ENCODE peak calls at places on chromosomes 3 and 15, in eight cellular contexts. One of them, this sample, is unnamed.

GRCh38 chr15:94230886-94231727 is at the start of gene MCTP2:
- DNase-seq in ovary: peak; percentile 40
- DNase-seq in prostate gland: peak; percentile 90
- DNase-seq in IMR-90: peak; percentile 70
- DNase-seq in stomach: peak; percentile 89
- DNase-seq in heart left ventricle: peak; percentile 88
- DNase-seq in A549: peak; percentile 11
- DNase-seq in endothelial cell of umbilical vein: peak; percentile 7
- DNase-seq in this sample: peak; percentile 97

GRCh38 chr3:79887203-79887602 is 119.4 kb upstream of the ROBO1 start:
- DNase-seq in A549: no peak
- DNase-seq in ovary: no peak
- DNase-seq in prostate gland: no peak
- DNase-seq in heart left ventricle: no peak
- DNase-seq in IMR-90: no peak
- DNase-seq in endothelial cell of umbilical vein: no peak
- DNase-seq in stomach: no peak
- DNase-seq in this sample: no peak

GRCh38 chr3:28476194-28476593 is 127.6 kb upstream of the AZI2 start:
- DNase-seq in A549: peak; percentile 54
- DNase-seq in ovary: no peak
- DNase-seq in IMR-90: peak; percentile 57
- DNase-seq in stomach: no peak
- DNase-seq in heart left ventricle: no peak
- DNase-seq in endothelial cell of umbilical vein: peak; percentile 41
- DNase-seq in prostate gland: no peak
- DNase-seq in this sample: no peak

GRCh38 chr3:112127522-112128494 is 5.2 kb downstream of the GCSAM start:
- DNase-seq in IMR-90: no peak
- DNase-seq in A549: no peak
- DNase-seq in ovary: no peak
- DNase-seq in prostate gland: no peak
- DNase-seq in endothelial cell of umbilical vein: no peak
- DNase-seq in stomach: no peak
- DNase-seq in heart left ventricle: no peak
- DNase-seq in this sample: no peak

GRCh38 chr15:51982013-51982769 is 10.6 kb upstream of the LEO1 start:
- DNase-seq in stomach: no peak
- DNase-seq in prostate gland: peak; percentile 26
- DNase-seq in heart left ventricle: no peak
- DNase-seq in A549: peak; percentile 89
- DNase-seq in ovary: no peak
- DNase-seq in IMR-90: peak; percentile 82
- DNase-seq in endothelial cell of umbilical vein: peak; percentile 94
- DNase-seq in this sample: no peak

GRCh38 chr3:64278631-64279030 is 53.4 kb upstream of the PRICKLE2 start:
- DNase-seq in prostate gland: no peak
- DNase-seq in A549: no peak
- DNase-seq in endothelial cell of umbilical vein: no peak
- DNase-seq in stomach: no peak
- DNase-seq in heart left ventricle: no peak
- DNase-seq in IMR-90: peak; percentile 50
- DNase-seq in ovary: no peak
- DNase-seq in this sample: no peak

GRCh38 chr15:45871121-45871855 is 236.5 kb downstream of the SQOR start:
- DNase-seq in prostate gland: no peak
- DNase-seq in ovary: no peak
- DNase-seq in heart left ventricle: no peak
- DNase-seq in stomach: no peak
- DNase-seq in endothelial cell of umbilical vein: peak; percentile 7
- DNase-seq in IMR-90: no peak
- DNase-seq in A549: no peak
- DNase-seq in this sample: no peak

GRCh38 chr3:13500133-13500885 is 20.2 kb downstream of the HDAC11 start:
- DNase-seq in heart left ventricle: peak; percentile 59
- DNase-seq in endothelial cell of umbilical vein: no peak
- DNase-seq in A549: no peak
- DNase-seq in stomach: no peak
- DNase-seq in IMR-90: no peak
- DNase-seq in ovary: no peak
- DNase-seq in prostate gland: no peak
- DNase-seq in this sample: no peak

GRCh38 chr3:183818706-183819624 is 6.4 kb downstream of the MAP6D1 start:
- DNase-seq in heart left ventricle: no peak
- DNase-seq in A549: no peak
- DNase-seq in prostate gland: no peak
- DNase-seq in stomach: no peak
- DNase-seq in ovary: no peak
- DNase-seq in endothelial cell of umbilical vein: no peak
- DNase-seq in IMR-90: no peak
- DNase-seq in this sample: peak; percentile 60

GRCh38 chr15:79629687-79630086 is 197.6 kb downstream of the MINAR1 start:
- DNase-seq in prostate gland: no peak
- DNase-seq in ovary: no peak
- DNase-seq in IMR-90: peak; percentile 41
- DNase-seq in endothelial cell of umbilical vein: no peak
- DNase-seq in stomach: no peak
- DNase-seq in A549: no peak
- DNase-seq in heart left ventricle: no peak
- DNase-seq in this sample: no peak

GRCh38 chr3:115615001-115615447 is 8.3 kb upstream of the GAP43 start:
- DNase-seq in IMR-90: peak; percentile 11
- DNase-seq in A549: no peak
- DNase-seq in prostate gland: no peak
- DNase-seq in stomach: no peak
- DNase-seq in heart left ventricle: no peak
- DNase-seq in ovary: no peak
- DNase-seq in endothelial cell of umbilical vein: no peak
- DNase-seq in this sample: no peak

GRCh38 chr15:31338879-31339557 is 12.4 kb downstream of the KLF13 start:
- DNase-seq in ovary: no peak
- DNase-seq in stomach: no peak
- DNase-seq in A549: peak; percentile 58
- DNase-seq in prostate gland: no peak
- DNase-seq in IMR-90: peak; percentile 79
- DNase-seq in endothelial cell of umbilical vein: peak; percentile 38
- DNase-seq in heart left ventricle: peak; percentile 85
- DNase-seq in this sample: peak; percentile 58

GRCh38 chr15:74750759-74751158 is 2.1 kb downstream of the CYP1A2 start:
- DNase-seq in endothelial cell of umbilical vein: no peak
- DNase-seq in stomach: no peak
- DNase-seq in prostate gland: no peak
- DNase-seq in IMR-90: no peak
- DNase-seq in heart left ventricle: no peak
- DNase-seq in A549: no peak
- DNase-seq in ovary: no peak
- DNase-seq in this sample: no peak

GRCh38 chr3:122929188-122929465 is 98.4 kb downstream of the SEMA5B start:
- DNase-seq in stomach: no peak
- DNase-seq in heart left ventricle: no peak
- DNase-seq in A549: no peak
- DNase-seq in prostate gland: no peak
- DNase-seq in ovary: no peak
- DNase-seq in IMR-90: no peak
- DNase-seq in endothelial cell of umbilical vein: no peak
- DNase-seq in this sample: no peak

GRCh38 chr15:70035051-70035718 is 62.5 kb downstream of the TLE3 start:
- DNase-seq in ovary: no peak
- DNase-seq in A549: no peak
- DNase-seq in stomach: no peak
- DNase-seq in prostate gland: no peak
- DNase-seq in IMR-90: no peak
- DNase-seq in endothelial cell of umbilical vein: no peak
- DNase-seq in heart left ventricle: no peak
- DNase-seq in this sample: no peak

GRCh38 chr15:40279437-40280141 is 3.3 kb downstream of the ANKRD63 start:
- DNase-seq in stomach: peak; percentile 80
- DNase-seq in prostate gland: peak; percentile 51
- DNase-seq in ovary: peak; percentile 68
- DNase-seq in A549: peak; percentile 51
- DNase-seq in endothelial cell of umbilical vein: peak; percentile 54
- DNase-seq in IMR-90: no peak
- DNase-seq in heart left ventricle: peak; percentile 90
- DNase-seq in this sample: peak; percentile 95

GRCh38 chr3:152203677-152204076 is 65.1 kb upstream of the MBNL1 start:
- DNase-seq in ovary: no peak
- DNase-seq in stomach: no peak
- DNase-seq in A549: no peak
- DNase-seq in IMR-90: peak; percentile 28
- DNase-seq in heart left ventricle: no peak
- DNase-seq in endothelial cell of umbilical vein: no peak
- DNase-seq in prostate gland: no peak
- DNase-seq in this sample: no peak

DNA sequence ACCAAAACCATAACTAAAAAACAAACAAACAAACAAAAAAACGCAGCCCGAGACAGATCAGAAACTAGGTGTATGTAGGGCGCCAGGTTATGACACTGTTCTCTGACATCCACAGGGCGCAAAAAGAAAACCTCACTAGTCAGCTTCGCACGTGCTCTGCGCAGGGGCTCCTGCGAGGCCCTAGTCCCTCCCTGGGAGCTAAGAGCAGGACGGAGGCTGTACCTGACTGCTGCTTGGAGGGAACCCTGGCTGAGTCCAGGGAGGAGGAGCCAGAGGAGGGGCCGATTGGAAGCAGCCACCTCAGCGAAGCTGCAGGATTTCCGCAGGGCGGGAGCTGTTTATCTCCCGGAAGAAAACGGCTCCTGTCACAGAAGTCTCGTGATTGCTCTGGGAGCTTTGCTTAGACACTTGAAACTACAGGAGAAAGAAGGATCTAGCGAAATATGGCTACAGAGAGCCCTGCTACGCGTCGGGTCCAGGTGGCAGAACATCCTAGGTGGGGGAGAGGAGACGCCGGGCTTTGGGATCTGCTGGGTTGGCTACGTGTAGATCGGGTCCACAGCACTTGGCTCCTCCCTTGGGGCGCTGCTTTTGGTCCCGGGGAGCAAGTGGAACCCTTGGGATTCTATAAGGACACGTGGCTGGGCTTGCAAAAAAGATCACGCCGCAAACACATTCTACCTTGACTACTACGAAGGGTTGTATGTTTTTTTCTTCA is at the start of gene GALK2:
- DNase-seq in IMR-90: peak; percentile 78
- DNase-seq in stomach: peak; percentile 89
- DNase-seq in heart left ventricle: peak; percentile 81
- DNase-seq in A549: peak; percentile 88
- DNase-seq in ovary: peak; percentile 82
- DNase-seq in endothelial cell of umbilical vein: peak; percentile 85
- DNase-seq in prostate gland: peak; percentile 91
- DNase-seq in this sample: peak; percentile 96
- TF ChIP-seq POLR2A in IMR-90: peak; percentile 50
- TF ChIP-seq POLR2A in stomach: no peak
- TF ChIP-seq POLR2A in heart left ventricle: no peak
- TF ChIP-seq POLR2A in A549: peak; percentile 45
- TF ChIP-seq POLR2A in ovary: no peak
- TF ChIP-seq POLR2A in endothelial cell of umbilical vein: peak; percentile 87
- TF ChIP-seq POLR2A in prostate gland: peak; percentile 63
- TF ChIP-seq POLR2A in this sample: no peak

GRCh38 chr3:52061116-52061910 is 4.9 kb upstream of the DUSP7 start:
- DNase-seq in ovary: no peak
- DNase-seq in stomach: peak; percentile 40
- DNase-seq in heart left ventricle: no peak
- DNase-seq in endothelial cell of umbilical vein: no peak
- DNase-seq in A549: no peak
- DNase-seq in IMR-90: no peak
- DNase-seq in prostate gland: no peak
- DNase-seq in this sample: peak; percentile 58

GRCh38 chr3:52059781-52060180 is 3.4 kb upstream of the DUSP7 start:
- DNase-seq in prostate gland: no peak
- DNase-seq in stomach: no peak
- DNase-seq in endothelial cell of umbilical vein: no peak
- DNase-seq in heart left ventricle: no peak
- DNase-seq in A549: no peak
- DNase-seq in ovary: no peak
- DNase-seq in IMR-90: no peak
- DNase-seq in this sample: no peak

GRCh38 chr3:52063026-52063723 is 6.8 kb upstream of the DUSP7 start:
- DNase-seq in A549: no peak
- DNase-seq in IMR-90: no peak
- DNase-seq in ovary: no peak
- DNase-seq in heart left ventricle: no peak
- DNase-seq in stomach: no peak
- DNase-seq in prostate gland: no peak
- DNase-seq in endothelial cell of umbilical vein: no peak
- DNase-seq in this sample: no peak

GRCh38 chr3:52064561-52064960 is 8.2 kb upstream of the DUSP7 start:
- DNase-seq in stomach: no peak
- DNase-seq in endothelial cell of umbilical vein: no peak
- DNase-seq in A549: no peak
- DNase-seq in ovary: no peak
- DNase-seq in IMR-90: no peak
- DNase-seq in prostate gland: no peak
- DNase-seq in heart left ventricle: no peak
- DNase-seq in this sample: no peak

GRCh38 chr3:52062499-52062898 is 6.1 kb upstream of the DUSP7 start:
- DNase-seq in ovary: no peak
- DNase-seq in IMR-90: peak; percentile 90
- DNase-seq in stomach: no peak
- DNase-seq in heart left ventricle: no peak
- DNase-seq in A549: peak; percentile 70
- DNase-seq in prostate gland: no peak
- DNase-seq in endothelial cell of umbilical vein: peak; percentile 54
- DNase-seq in this sample: peak; percentile 74
- TF ChIP-seq POLR2A in ovary: no peak
- TF ChIP-seq POLR2A in IMR-90: no peak
- TF ChIP-seq POLR2A in stomach: no peak
- TF ChIP-seq POLR2A in heart left ventricle: no peak
- TF ChIP-seq POLR2A in A549: no peak
- TF ChIP-seq POLR2A in prostate gland: no peak
- TF ChIP-seq POLR2A in endothelial cell of umbilical vein: no peak
- TF ChIP-seq POLR2A in this sample: no peak

GRCh38 chr15:89575146-89575655 is at the start of gene TICRR:
- DNase-seq in heart left ventricle: peak; percentile 94
- DNase-seq in IMR-90: peak; percentile 100
- DNase-seq in prostate gland: peak; percentile 98
- DNase-seq in stomach: peak; percentile 96
- DNase-seq in ovary: peak; percentile 93
- DNase-seq in A549: peak; percentile 100
- DNase-seq in endothelial cell of umbilical vein: peak; percentile 100
- DNase-seq in this sample: peak; percentile 77
- TF ChIP-seq POLR2A in heart left ventricle: no peak
- TF ChIP-seq POLR2A in IMR-90: no peak
- TF ChIP-seq POLR2A in prostate gland: peak; percentile 10
- TF ChIP-seq POLR2A in stomach: no peak
- TF ChIP-seq POLR2A in ovary: no peak
- TF ChIP-seq POLR2A in A549: peak; percentile 41
- TF ChIP-seq POLR2A in endothelial cell of umbilical vein: no peak
- TF ChIP-seq POLR2A in this sample: no peak

GRCh38 chr3:58051196-58051595 is 43.0 kb downstream of the FLNB start:
- DNase-seq in stomach: no peak
- DNase-seq in ovary: peak; percentile 56
- DNase-seq in endothelial cell of umbilical vein: no peak
- DNase-seq in IMR-90: peak; percentile 87
- DNase-seq in A549: peak; percentile 65
- DNase-seq in prostate gland: peak; percentile 58
- DNase-seq in heart left ventricle: no peak
- DNase-seq in this sample: peak; percentile 89
- TF ChIP-seq POLR2A in stomach: no peak
- TF ChIP-seq POLR2A in ovary: no peak
- TF ChIP-seq POLR2A in endothelial cell of umbilical vein: no peak
- TF ChIP-seq POLR2A in IMR-90: no peak
- TF ChIP-seq POLR2A in A549: no peak
- TF ChIP-seq POLR2A in prostate gland: no peak
- TF ChIP-seq POLR2A in heart left ventricle: no peak
- TF ChIP-seq POLR2A in this sample: no peak

GRCh38 chr3:41350441-41350840 is 151.1 kb downstream of the CTNNB1 start:
- DNase-seq in endothelial cell of umbilical vein: no peak
- DNase-seq in ovary: no peak
- DNase-seq in A549: no peak
- DNase-seq in heart left ventricle: no peak
- DNase-seq in prostate gland: no peak
- DNase-seq in stomach: no peak
- DNase-seq in IMR-90: peak; percentile 12
- DNase-seq in this sample: no peak
- TF ChIP-seq POLR2A in endothelial cell of umbilical vein: no peak
- TF ChIP-seq POLR2A in ovary: no peak
- TF ChIP-seq POLR2A in A549: no peak
- TF ChIP-seq POLR2A in heart left ventricle: no peak
- TF ChIP-seq POLR2A in prostate gland: no peak
- TF ChIP-seq POLR2A in stomach: no peak
- TF ChIP-seq POLR2A in IMR-90: no peak
- TF ChIP-seq POLR2A in this sample: no peak